ENCODE peak calls at places on chromosomes 6 and 20, in five cellular contexts. D is Daoy, Q is GM23338, U is endothelial cell of umbilical vein, P is AG09309. B is an unnamed sample.

GRCh38 chr20:16350465-16350864 is 222.8 kb downstream of the KIF16B start:
- DNase-seq in D (peak; percentile 66), Q (no peak), P (peak; percentile 41), U (no peak), B (no peak)

GRCh38 chr6:16468991-16469615 is 230.7 kb downstream of the GMPR start:
- DNase-seq in P (no peak), D (no peak), U (no peak), Q (no peak), B (no peak)

GRCh38 chr6:108452725-108453195 is 108.0 kb upstream of the FOXO3 start:
- DNase-seq in P (no peak), U (peak; percentile 94), Q (peak; percentile 71), D (peak; percentile 35), B (no peak)

GRCh38 chr6:75282706-75283105 is 1.9 kb downstream of the TMEM30A start:
- DNase-seq in U (peak; percentile 34), Q (no peak), P (no peak), D (peak; percentile 9), B (no peak)

GRCh38 chr20:25486377-25486776 is 78.9 kb downstream of the GINS1 start:
- DNase-seq in D (no peak), U (peak; percentile 15), Q (no peak), P (no peak), B (no peak)

GRCh38 chr20:46312075-46312944 is 4.0 kb upstream of the CDH22 start:
- DNase-seq in Q (peak; percentile 84), P (no peak), D (no peak), U (no peak), B (peak; percentile 65)

GRCh38 chr6:2949121-2949520 is 22.2 kb downstream of the SERPINB6 start:
- DNase-seq in U (no peak), D (no peak), P (no peak), Q (no peak), B (no peak)

GRCh38 chr6:27023664-27024063 is 223.8 kb upstream of the PRSS16 start:
- DNase-seq in P (no peak), D (no peak), Q (no peak), U (no peak), B (no peak)

GRCh38 chr20:63272105-63273078 is at the start of gene ARFGAP1:
- DNase-seq in P (peak; percentile 44), D (peak; percentile 93), Q (peak; percentile 97), U (peak; percentile 86), B (peak; percentile 98)

GRCh38 chr6:31782126-31782941 is 5.2 kb upstream of the VWA7 start:
- DNase-seq in U (no peak), Q (no peak), P (no peak), D (no peak), B (peak; percentile 67)

GRCh38 chr6:26534681-26535465 is 3.3 kb upstream of the HMGN4 start:
- DNase-seq in D (no peak), Q (peak; percentile 39), U (no peak), P (no peak), B (no peak)